ENCODE peak calls at places on chromosome 19, in five cellular contexts. J, R, A, W and V are unnamed samples.

GRCh38 chr19:10203686-10204085 is 8.9 kb upstream of the DNMT1 start:
- DNase-seq in J (no peak), R (no peak), A (no peak), W (no peak), V (no peak)

GRCh38 chr19:18063463-18063862 is 23.3 kb downstream of the IL12RB1 start:
- DNase-seq in J (no peak), R (no peak), A (peak), W (no peak), V (no peak)

GRCh38 chr19:54142166-54142780 is 4.7 kb downstream of the CNOT3 start:
- DNase-seq in J (no peak), R (peak), A (no peak), W (no peak), V (no peak)

GRCh38 chr19:780935-781334 is 16.3 kb upstream of the PTBP1 start:
- DNase-seq in J (no peak), R (no peak), A (no peak), W (no peak), V (no peak)

GRCh38 chr19:18796239-18796638 is 5.1 kb upstream of the COMP start:
- DNase-seq in J (no peak), R (no peak), A (no peak), W (no peak), V (no peak)

GRCh38 chr19:12793290-12794195 is 2.3 kb downstream of the JUNB start:
- DNase-seq in J (peak), R (peak), A (peak), W (peak), V (peak)

GRCh38 chr19:5547881-5548280 is 19.9 kb downstream of the TINCR start:
- DNase-seq in J (no peak), R (peak), A (peak), W (peak), V (no peak)

GRCh38 chr19:5903502-5904301 is at the start of gene NDUFA11:
- DNase-seq in J (no peak), R (peak), A (peak), W (peak), V (peak)

GRCh38 chr19:44623080-44623479 is 9.7 kb downstream of the IGSF23 start:
- DNase-seq in J (no peak), R (peak), A (peak), W (peak), V (no peak)

GRCh38 chr19:8046569-8047165 is 5.9 kb upstream of the CCL25 start:
- DNase-seq in J (no peak), R (no peak), A (no peak), W (no peak), V (no peak)